ENCODE peak calls at places on chromosomes 7 and 10, in nine cellular contexts. One of them, this sample, is unnamed.

GRCh38 chr7:83427929-83428328 is 221.0 kb downstream of the SEMA3E start:
- DNase-seq in AG09309: no peak
- DNase-seq in colonic mucosa: no peak
- DNase-seq in fibroblast of pulmonary artery: no peak
- DNase-seq in ovary: no peak
- DNase-seq in brain microvascular endothelial cell: no peak
- DNase-seq in astrocyte of the spinal cord: peak
- DNase-seq in fibroblast of lung: no peak
- DNase-seq in dorsolateral prefrontal cortex: no peak
- DNase-seq in this sample: no peak

GRCh38 chr10:115861455-115861854 is 411.6 kb downstream of the GFRA1 start:
- DNase-seq in colonic mucosa: no peak
- DNase-seq in fibroblast of pulmonary artery: no peak
- DNase-seq in AG09309: peak
- DNase-seq in astrocyte of the spinal cord: no peak
- DNase-seq in fibroblast of lung: peak
- DNase-seq in dorsolateral prefrontal cortex: no peak
- DNase-seq in ovary: no peak
- DNase-seq in brain microvascular endothelial cell: no peak
- DNase-seq in this sample: no peak

GRCh38 chr10:112967200-112967599 is 17.2 kb downstream of the TCF7L2 start:
- DNase-seq in ovary: no peak
- DNase-seq in colonic mucosa: no peak
- DNase-seq in fibroblast of lung: peak
- DNase-seq in fibroblast of pulmonary artery: no peak
- DNase-seq in AG09309: no peak
- DNase-seq in dorsolateral prefrontal cortex: no peak
- DNase-seq in astrocyte of the spinal cord: peak
- DNase-seq in brain microvascular endothelial cell: peak
- DNase-seq in this sample: no peak

GRCh38 chr10:49272251-49273081 is 26.5 kb upstream of the C10orf71 start:
- DNase-seq in AG09309: no peak
- DNase-seq in colonic mucosa: no peak
- DNase-seq in ovary: no peak
- DNase-seq in astrocyte of the spinal cord: no peak
- DNase-seq in fibroblast of pulmonary artery: no peak
- DNase-seq in brain microvascular endothelial cell: peak
- DNase-seq in fibroblast of lung: no peak
- DNase-seq in dorsolateral prefrontal cortex: no peak
- DNase-seq in this sample: no peak

GRCh38 chr7:41731486-41732278 is 28.8 kb upstream of the INHBA start:
- DNase-seq in dorsolateral prefrontal cortex: no peak
- DNase-seq in colonic mucosa: no peak
- DNase-seq in fibroblast of lung: no peak
- DNase-seq in fibroblast of pulmonary artery: no peak
- DNase-seq in astrocyte of the spinal cord: no peak
- DNase-seq in ovary: no peak
- DNase-seq in AG09309: no peak
- DNase-seq in brain microvascular endothelial cell: no peak
- DNase-seq in this sample: no peak

GRCh38 chr10:58177362-58177947 is 90.2 kb downstream of the IPMK start:
- DNase-seq in brain microvascular endothelial cell: no peak
- DNase-seq in astrocyte of the spinal cord: peak
- DNase-seq in dorsolateral prefrontal cortex: no peak
- DNase-seq in fibroblast of pulmonary artery: peak
- DNase-seq in ovary: no peak
- DNase-seq in AG09309: no peak
- DNase-seq in colonic mucosa: no peak
- DNase-seq in fibroblast of lung: peak
- DNase-seq in this sample: no peak

GRCh38 chr7:45074738-45075644 is 13.8 kb downstream of the NACAD start:
- DNase-seq in ovary: no peak
- DNase-seq in dorsolateral prefrontal cortex: no peak
- DNase-seq in fibroblast of pulmonary artery: no peak
- DNase-seq in astrocyte of the spinal cord: no peak
- DNase-seq in brain microvascular endothelial cell: no peak
- DNase-seq in fibroblast of lung: no peak
- DNase-seq in AG09309: no peak
- DNase-seq in colonic mucosa: no peak
- DNase-seq in this sample: no peak

GRCh38 chr7:67302113-67303039 is 305.7 kb downstream of the TYW1 start:
- DNase-seq in AG09309: peak
- DNase-seq in fibroblast of lung: peak
- DNase-seq in dorsolateral prefrontal cortex: peak
- DNase-seq in ovary: peak
- DNase-seq in fibroblast of pulmonary artery: peak
- DNase-seq in brain microvascular endothelial cell: peak
- DNase-seq in colonic mucosa: peak
- DNase-seq in astrocyte of the spinal cord: peak
- DNase-seq in this sample: peak

GRCh38 chr10:101774589-101775272 is 1.2 kb downstream of the FGF8 start:
- DNase-seq in fibroblast of pulmonary artery: no peak
- DNase-seq in ovary: no peak
- DNase-seq in dorsolateral prefrontal cortex: no peak
- DNase-seq in astrocyte of the spinal cord: no peak
- DNase-seq in fibroblast of lung: no peak
- DNase-seq in AG09309: no peak
- DNase-seq in colonic mucosa: no peak
- DNase-seq in brain microvascular endothelial cell: no peak
- DNase-seq in this sample: no peak

GRCh38 chr7:111329367-111330234 is 232.7 kb downstream of the IMMP2L start:
- DNase-seq in brain microvascular endothelial cell: no peak
- DNase-seq in ovary: no peak
- DNase-seq in dorsolateral prefrontal cortex: no peak
- DNase-seq in fibroblast of pulmonary artery: peak
- DNase-seq in fibroblast of lung: peak
- DNase-seq in colonic mucosa: no peak
- DNase-seq in AG09309: peak
- DNase-seq in astrocyte of the spinal cord: no peak
- DNase-seq in this sample: no peak

GRCh38 chr10:63520463-63521388 is 475 bp upstream of the REEP3 start:
- DNase-seq in fibroblast of pulmonary artery: peak
- DNase-seq in dorsolateral prefrontal cortex: peak
- DNase-seq in astrocyte of the spinal cord: peak
- DNase-seq in AG09309: peak
- DNase-seq in brain microvascular endothelial cell: peak
- DNase-seq in fibroblast of lung: no peak
- DNase-seq in colonic mucosa: peak
- DNase-seq in ovary: no peak
- DNase-seq in this sample: peak

GRCh38 chr7:50821457-50821977 is 38.8 kb upstream of the GRB10 start:
- DNase-seq in ovary: no peak
- DNase-seq in fibroblast of pulmonary artery: peak
- DNase-seq in dorsolateral prefrontal cortex: no peak
- DNase-seq in astrocyte of the spinal cord: no peak
- DNase-seq in brain microvascular endothelial cell: peak
- DNase-seq in colonic mucosa: no peak
- DNase-seq in fibroblast of lung: no peak
- DNase-seq in AG09309: no peak
- DNase-seq in this sample: no peak

GRCh38 chr10:93760490-93760889 is 2.8 kb downstream of the LGI1 start:
- DNase-seq in colonic mucosa: no peak
- DNase-seq in ovary: no peak
- DNase-seq in astrocyte of the spinal cord: no peak
- DNase-seq in fibroblast of pulmonary artery: no peak
- DNase-seq in fibroblast of lung: no peak
- DNase-seq in dorsolateral prefrontal cortex: no peak
- DNase-seq in AG09309: no peak
- DNase-seq in brain microvascular endothelial cell: no peak
- DNase-seq in this sample: no peak

GRCh38 chr10:23604613-23605012 is 165.7 kb downstream of the OTUD1 start:
- DNase-seq in dorsolateral prefrontal cortex: no peak
- DNase-seq in colonic mucosa: no peak
- DNase-seq in fibroblast of pulmonary artery: no peak
- DNase-seq in brain microvascular endothelial cell: no peak
- DNase-seq in ovary: no peak
- DNase-seq in fibroblast of lung: no peak
- DNase-seq in AG09309: no peak
- DNase-seq in astrocyte of the spinal cord: no peak
- DNase-seq in this sample: no peak

GRCh38 chr7:127252736-127253288 is at the start of gene GRM8:
- DNase-seq in astrocyte of the spinal cord: peak
- DNase-seq in ovary: peak
- DNase-seq in dorsolateral prefrontal cortex: peak
- DNase-seq in colonic mucosa: peak
- DNase-seq in fibroblast of pulmonary artery: peak
- DNase-seq in AG09309: no peak
- DNase-seq in fibroblast of lung: peak
- DNase-seq in brain microvascular endothelial cell: peak
- DNase-seq in this sample: no peak

GRCh38 chr7:116786791-116787443 is 75.5 kb upstream of the CAPZA2 start:
- DNase-seq in fibroblast of lung: peak
- DNase-seq in fibroblast of pulmonary artery: peak
- DNase-seq in dorsolateral prefrontal cortex: no peak
- DNase-seq in colonic mucosa: no peak
- DNase-seq in brain microvascular endothelial cell: peak
- DNase-seq in AG09309: no peak
- DNase-seq in astrocyte of the spinal cord: peak
- DNase-seq in ovary: no peak
- DNase-seq in this sample: no peak

DNA sequence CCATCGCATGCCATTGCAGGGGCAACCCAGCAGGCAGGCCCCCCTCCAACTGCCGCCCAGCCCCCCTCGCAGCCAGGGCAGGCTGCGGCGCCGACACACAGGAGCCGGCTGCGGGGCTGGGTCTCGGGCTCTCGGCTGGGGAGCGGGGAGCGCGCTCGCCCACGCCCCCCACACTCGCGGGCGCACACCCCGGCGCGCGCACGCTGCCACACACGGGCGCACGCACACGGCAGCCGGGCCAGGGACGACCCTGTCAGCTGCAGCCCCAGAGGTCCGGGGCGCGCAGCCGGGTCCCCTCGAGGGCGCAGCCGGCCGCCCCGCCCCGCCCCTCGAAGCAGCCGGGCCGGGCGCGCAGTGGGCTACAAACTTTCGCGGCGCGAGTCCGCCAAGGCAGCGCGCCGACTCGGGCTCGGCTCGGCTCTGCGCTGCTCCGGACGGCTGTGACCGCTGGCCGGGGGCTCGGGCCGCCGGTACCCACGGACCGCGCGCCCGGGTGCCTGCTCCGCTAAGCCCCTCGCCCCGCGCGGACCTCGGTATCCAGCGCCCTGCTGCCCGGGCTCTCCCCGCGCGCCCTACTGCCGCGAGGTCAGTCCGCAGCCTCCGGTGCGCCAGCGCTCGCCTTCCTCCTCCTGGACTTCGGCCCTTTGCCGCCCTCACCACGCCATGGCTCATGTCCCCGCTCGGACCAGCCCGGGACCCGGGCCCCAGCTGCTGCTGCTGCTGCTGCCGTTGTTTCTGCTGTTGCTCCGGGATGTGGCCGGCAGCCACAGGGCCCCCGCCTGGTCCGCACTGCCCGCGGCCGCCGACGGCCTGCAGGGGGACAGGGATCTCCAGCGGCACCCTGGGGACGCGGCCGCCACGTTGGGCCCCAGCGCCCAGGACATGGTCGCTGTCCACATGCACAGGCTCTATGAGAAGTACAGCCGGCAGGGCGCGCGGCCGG is at the start of gene GDF10:
- DNase-seq in ovary: peak
- DNase-seq in fibroblast of lung: no peak
- DNase-seq in astrocyte of the spinal cord: no peak
- DNase-seq in fibroblast of pulmonary artery: no peak
- DNase-seq in brain microvascular endothelial cell: no peak
- DNase-seq in dorsolateral prefrontal cortex: peak
- DNase-seq in colonic mucosa: no peak
- DNase-seq in AG09309: no peak
- DNase-seq in this sample: no peak
- H3K4me3 ChIP-seq in ovary: peak
- H3K4me3 ChIP-seq in fibroblast of lung: peak
- H3K4me3 ChIP-seq in astrocyte of the spinal cord: no peak
- H3K4me3 ChIP-seq in fibroblast of pulmonary artery: no peak
- H3K4me3 ChIP-seq in brain microvascular endothelial cell: peak
- H3K4me3 ChIP-seq in dorsolateral prefrontal cortex: peak
- H3K4me3 ChIP-seq in colonic mucosa: peak
- H3K4me3 ChIP-seq in AG09309: no peak
- H3K4me3 ChIP-seq in this sample: peak

GRCh38 chr10:70771311-70772194 is 13.6 kb downstream of the TBATA start:
- DNase-seq in astrocyte of the spinal cord: no peak
- DNase-seq in ovary: peak
- DNase-seq in dorsolateral prefrontal cortex: no peak
- DNase-seq in colonic mucosa: no peak
- DNase-seq in fibroblast of lung: no peak
- DNase-seq in AG09309: no peak
- DNase-seq in brain microvascular endothelial cell: no peak
- DNase-seq in fibroblast of pulmonary artery: no peak
- DNase-seq in this sample: no peak
- H3K4me3 ChIP-seq in astrocyte of the spinal cord: no peak
- H3K4me3 ChIP-seq in ovary: no peak
- H3K4me3 ChIP-seq in dorsolateral prefrontal cortex: no peak
- H3K4me3 ChIP-seq in colonic mucosa: no peak
- H3K4me3 ChIP-seq in fibroblast of lung: no peak
- H3K4me3 ChIP-seq in AG09309: no peak
- H3K4me3 ChIP-seq in brain microvascular endothelial cell: no peak
- H3K4me3 ChIP-seq in fibroblast of pulmonary artery: no peak
- H3K4me3 ChIP-seq in this sample: no peak

GRCh38 chr7:130187360-130187759 is 17.8 kb downstream of the TMEM209 start:
- DNase-seq in colonic mucosa: no peak
- DNase-seq in fibroblast of lung: no peak
- DNase-seq in brain microvascular endothelial cell: no peak
- DNase-seq in AG09309: no peak
- DNase-seq in dorsolateral prefrontal cortex: no peak
- DNase-seq in fibroblast of pulmonary artery: no peak
- DNase-seq in ovary: no peak
- DNase-seq in astrocyte of the spinal cord: no peak
- DNase-seq in this sample: no peak
- H3K4me3 ChIP-seq in colonic mucosa: no peak
- H3K4me3 ChIP-seq in fibroblast of lung: no peak
- H3K4me3 ChIP-seq in brain microvascular endothelial cell: no peak
- H3K4me3 ChIP-seq in AG09309: no peak
- H3K4me3 ChIP-seq in dorsolateral prefrontal cortex: no peak
- H3K4me3 ChIP-seq in fibroblast of pulmonary artery: no peak
- H3K4me3 ChIP-seq in ovary: no peak
- H3K4me3 ChIP-seq in astrocyte of the spinal cord: no peak
- H3K4me3 ChIP-seq in this sample: no peak

GRCh38 chr10:121516483-121516882 is 81.8 kb downstream of the FGFR2 start:
- DNase-seq in colonic mucosa: no peak
- DNase-seq in brain microvascular endothelial cell: no peak
- DNase-seq in astrocyte of the spinal cord: no peak
- DNase-seq in fibroblast of lung: no peak
- DNase-seq in ovary: no peak
- DNase-seq in dorsolateral prefrontal cortex: no peak
- DNase-seq in fibroblast of pulmonary artery: no peak
- DNase-seq in AG09309: no peak
- DNase-seq in this sample: no peak

GRCh38 chr10:121518321-121518720 is 79.9 kb downstream of the FGFR2 start:
- DNase-seq in fibroblast of lung: no peak
- DNase-seq in colonic mucosa: no peak
- DNase-seq in ovary: no peak
- DNase-seq in AG09309: no peak
- DNase-seq in dorsolateral prefrontal cortex: no peak
- DNase-seq in brain microvascular endothelial cell: no peak
- DNase-seq in astrocyte of the spinal cord: no peak
- DNase-seq in fibroblast of pulmonary artery: no peak
- DNase-seq in this sample: no peak

GRCh38 chr10:121519411-121519810 is 78.8 kb downstream of the FGFR2 start:
- DNase-seq in astrocyte of the spinal cord: no peak
- DNase-seq in ovary: no peak
- DNase-seq in AG09309: no peak
- DNase-seq in dorsolateral prefrontal cortex: no peak
- DNase-seq in colonic mucosa: no peak
- DNase-seq in brain microvascular endothelial cell: no peak
- DNase-seq in fibroblast of pulmonary artery: no peak
- DNase-seq in fibroblast of lung: no peak
- DNase-seq in this sample: no peak

GRCh38 chr10:121514141-121514865 is 83.9 kb downstream of the FGFR2 start:
- DNase-seq in fibroblast of pulmonary artery: no peak
- DNase-seq in colonic mucosa: no peak
- DNase-seq in brain microvascular endothelial cell: no peak
- DNase-seq in AG09309: no peak
- DNase-seq in dorsolateral prefrontal cortex: no peak
- DNase-seq in ovary: no peak
- DNase-seq in fibroblast of lung: no peak
- DNase-seq in astrocyte of the spinal cord: no peak
- DNase-seq in this sample: no peak

GRCh38 chr10:121516071-121516470 is 82.2 kb downstream of the FGFR2 start:
- DNase-seq in ovary: no peak
- DNase-seq in AG09309: no peak
- DNase-seq in colonic mucosa: no peak
- DNase-seq in fibroblast of lung: no peak
- DNase-seq in astrocyte of the spinal cord: no peak
- DNase-seq in fibroblast of pulmonary artery: no peak
- DNase-seq in brain microvascular endothelial cell: no peak
- DNase-seq in dorsolateral prefrontal cortex: no peak
- DNase-seq in this sample: no peak
- H3K4me3 ChIP-seq in ovary: no peak
- H3K4me3 ChIP-seq in AG09309: no peak
- H3K4me3 ChIP-seq in colonic mucosa: no peak
- H3K4me3 ChIP-seq in fibroblast of lung: no peak
- H3K4me3 ChIP-seq in astrocyte of the spinal cord: no peak
- H3K4me3 ChIP-seq in fibroblast of pulmonary artery: no peak
- H3K4me3 ChIP-seq in brain microvascular endothelial cell: no peak
- H3K4me3 ChIP-seq in dorsolateral prefrontal cortex: no peak
- H3K4me3 ChIP-seq in this sample: no peak

This sample was measured in ascending aorta.